ENCODE peak calls at places on chromosomes 3 and 15, in five cellular contexts. One of them, this sample, is unnamed.

GRCh38 chr15:23038741-23039150 is 623 bp downstream of the TUBGCP5 start:
- DNase-seq in NCI-H510A treated with DMSO at 0.1 percent for 48 hours: peak
- DNase-seq in posterior cingulate gyrus: no peak
- DNase-seq in HEK293T: peak
- DNase-seq in GM18507: no peak
- DNase-seq in this sample: no peak

GRCh38 chr3:57890874-57891273 is 117.3 kb upstream of the FLNB start:
- DNase-seq in NCI-H510A treated with DMSO at 0.1 percent for 48 hours: no peak
- DNase-seq in posterior cingulate gyrus: no peak
- DNase-seq in HEK293T: no peak
- DNase-seq in GM18507: no peak
- DNase-seq in this sample: no peak

GRCh38 chr3:188270423-188270972 is 116.5 kb downstream of the LPP start:
- DNase-seq in NCI-H510A treated with DMSO at 0.1 percent for 48 hours: no peak
- DNase-seq in posterior cingulate gyrus: no peak
- DNase-seq in HEK293T: no peak
- DNase-seq in GM18507: no peak
- DNase-seq in this sample: peak

GRCh38 chr15:58415636-58416035 is 16.2 kb upstream of the LIPC start:
- DNase-seq in NCI-H510A treated with DMSO at 0.1 percent for 48 hours: no peak
- DNase-seq in posterior cingulate gyrus: no peak
- DNase-seq in HEK293T: no peak
- DNase-seq in GM18507: no peak
- DNase-seq in this sample: no peak

GRCh38 chr15:27119695-27120266 is 148.8 kb downstream of the GABRG3 start:
- DNase-seq in NCI-H510A treated with DMSO at 0.1 percent for 48 hours: no peak
- DNase-seq in posterior cingulate gyrus: no peak
- DNase-seq in HEK293T: no peak
- DNase-seq in GM18507: no peak
- DNase-seq in this sample: no peak

GRCh38 chr15:71301958-71302621 is 186.8 kb downstream of the THSD4 start:
- DNase-seq in NCI-H510A treated with DMSO at 0.1 percent for 48 hours: no peak
- DNase-seq in posterior cingulate gyrus: no peak
- DNase-seq in HEK293T: no peak
- DNase-seq in GM18507: no peak
- DNase-seq in this sample: no peak

GRCh38 chr3:72261566-72262564 is 476.9 kb upstream of the PROK2 start:
- DNase-seq in NCI-H510A treated with DMSO at 0.1 percent for 48 hours: no peak
- DNase-seq in posterior cingulate gyrus: no peak
- DNase-seq in HEK293T: no peak
- DNase-seq in GM18507: no peak
- DNase-seq in this sample: no peak

GRCh38 chr3:8886556-8886955 is 76.7 kb downstream of the RAD18 start:
- DNase-seq in NCI-H510A treated with DMSO at 0.1 percent for 48 hours: no peak
- DNase-seq in posterior cingulate gyrus: no peak
- DNase-seq in HEK293T: no peak
- DNase-seq in GM18507: no peak
- DNase-seq in this sample: no peak

GRCh38 chr3:14290631-14291385 is 111.6 kb upstream of the SLC6A6 start:
- DNase-seq in NCI-H510A treated with DMSO at 0.1 percent for 48 hours: no peak
- DNase-seq in posterior cingulate gyrus: no peak
- DNase-seq in HEK293T: no peak
- DNase-seq in GM18507: no peak
- DNase-seq in this sample: no peak

GRCh38 chr15:44029003-44029402 is 166.1 kb downstream of the FRMD5 start:
- DNase-seq in NCI-H510A treated with DMSO at 0.1 percent for 48 hours: peak
- DNase-seq in posterior cingulate gyrus: no peak
- DNase-seq in HEK293T: no peak
- DNase-seq in GM18507: no peak
- DNase-seq in this sample: peak

GRCh38 chr3:108100906-108101305 is 10.1 kb upstream of the CD47 start:
- DNase-seq in NCI-H510A treated with DMSO at 0.1 percent for 48 hours: no peak
- DNase-seq in posterior cingulate gyrus: no peak
- DNase-seq in HEK293T: no peak
- DNase-seq in GM18507: peak
- DNase-seq in this sample: no peak

GRCh38 chr3:86937306-86937791 is 53.6 kb downstream of the VGLL3 start:
- DNase-seq in NCI-H510A treated with DMSO at 0.1 percent for 48 hours: no peak
- DNase-seq in posterior cingulate gyrus: no peak
- DNase-seq in HEK293T: no peak
- DNase-seq in GM18507: no peak
- DNase-seq in this sample: no peak

GRCh38 chr15:89442671-89443307 is 53.6 kb downstream of the RHCG start:
- DNase-seq in NCI-H510A treated with DMSO at 0.1 percent for 48 hours: peak
- DNase-seq in posterior cingulate gyrus: peak
- DNase-seq in HEK293T: peak
- DNase-seq in GM18507: peak
- DNase-seq in this sample: peak

GRCh38 chr15:85047271-85047948 is 65.8 kb downstream of the PDE8A start:
- DNase-seq in NCI-H510A treated with DMSO at 0.1 percent for 48 hours: peak
- DNase-seq in posterior cingulate gyrus: no peak
- DNase-seq in HEK293T: no peak
- DNase-seq in GM18507: no peak
- DNase-seq in this sample: peak

GRCh38 chr3:50575372-50575771 is 6.0 kb downstream of the HEMK1 start:
- DNase-seq in NCI-H510A treated with DMSO at 0.1 percent for 48 hours: no peak
- DNase-seq in posterior cingulate gyrus: no peak
- DNase-seq in HEK293T: no peak
- DNase-seq in GM18507: no peak
- DNase-seq in this sample: no peak

GRCh38 chr3:160953681-160954080 is 151.5 kb downstream of the B3GALNT1 start:
- DNase-seq in NCI-H510A treated with DMSO at 0.1 percent for 48 hours: no peak
- DNase-seq in posterior cingulate gyrus: no peak
- DNase-seq in HEK293T: no peak
- DNase-seq in GM18507: no peak
- DNase-seq in this sample: peak

GRCh38 chr3:58048301-58048700 is 40.1 kb downstream of the FLNB start:
- DNase-seq in NCI-H510A treated with DMSO at 0.1 percent for 48 hours: peak
- DNase-seq in posterior cingulate gyrus: no peak
- DNase-seq in HEK293T: no peak
- DNase-seq in GM18507: no peak
- DNase-seq in this sample: peak

GRCh38 chr3:171811059-171811912 is 1.0 kb upstream of the PLD1 start:
- DNase-seq in NCI-H510A treated with DMSO at 0.1 percent for 48 hours: no peak
- DNase-seq in posterior cingulate gyrus: no peak
- DNase-seq in HEK293T: no peak
- DNase-seq in GM18507: no peak
- DNase-seq in this sample: no peak

GRCh38 chr3:197794115-197794514 is 3.1 kb downstream of the LRCH3 start:
- DNase-seq in NCI-H510A treated with DMSO at 0.1 percent for 48 hours: no peak
- DNase-seq in posterior cingulate gyrus: no peak
- DNase-seq in HEK293T: no peak
- DNase-seq in GM18507: no peak
- DNase-seq in this sample: no peak

GRCh38 chr3:168782193-168782592 is 686.5 kb upstream of the GOLIM4 start:
- DNase-seq in NCI-H510A treated with DMSO at 0.1 percent for 48 hours: no peak
- DNase-seq in posterior cingulate gyrus: no peak
- DNase-seq in HEK293T: no peak
- DNase-seq in GM18507: no peak
- DNase-seq in this sample: no peak

GRCh38 chr3:30585654-30586053 is 20.7 kb upstream of the TGFBR2 start:
- DNase-seq in NCI-H510A treated with DMSO at 0.1 percent for 48 hours: no peak
- DNase-seq in posterior cingulate gyrus: no peak
- DNase-seq in HEK293T: no peak
- DNase-seq in GM18507: no peak
- DNase-seq in this sample: no peak

GRCh38 chr15:27485265-27485664 is 514.3 kb downstream of the GABRG3 start:
- DNase-seq in NCI-H510A treated with DMSO at 0.1 percent for 48 hours: no peak
- DNase-seq in posterior cingulate gyrus: no peak
- DNase-seq in HEK293T: no peak
- DNase-seq in GM18507: no peak
- DNase-seq in this sample: no peak

GRCh38 chr3:197520311-197521276 is 35.2 kb downstream of the BDH1 start:
- DNase-seq in NCI-H510A treated with DMSO at 0.1 percent for 48 hours: no peak
- DNase-seq in posterior cingulate gyrus: peak
- DNase-seq in HEK293T: no peak
- DNase-seq in GM18507: no peak
- DNase-seq in this sample: peak

GRCh38 chr3:192947421-192947820 is 29.8 kb upstream of the MB21D2 start:
- DNase-seq in NCI-H510A treated with DMSO at 0.1 percent for 48 hours: peak
- DNase-seq in posterior cingulate gyrus: no peak
- DNase-seq in HEK293T: no peak
- DNase-seq in GM18507: no peak
- DNase-seq in this sample: no peak

GRCh38 chr15:25863067-25863967 is at the start of gene ATP10A:
- DNase-seq in NCI-H510A treated with DMSO at 0.1 percent for 48 hours: no peak
- DNase-seq in posterior cingulate gyrus: no peak
- DNase-seq in HEK293T: no peak
- DNase-seq in GM18507: no peak
- DNase-seq in this sample: peak

GRCh38 chr15:94451461-94451860 is 220.1 kb downstream of the MCTP2 start:
- DNase-seq in NCI-H510A treated with DMSO at 0.1 percent for 48 hours: no peak
- DNase-seq in posterior cingulate gyrus: no peak
- DNase-seq in HEK293T: no peak
- DNase-seq in GM18507: no peak
- DNase-seq in this sample: no peak

GRCh38 chr3:111751961-111752360 is 107.1 kb upstream of the PHLDB2 start:
- DNase-seq in NCI-H510A treated with DMSO at 0.1 percent for 48 hours: no peak
- DNase-seq in posterior cingulate gyrus: no peak
- DNase-seq in HEK293T: no peak
- DNase-seq in GM18507: no peak
- DNase-seq in this sample: no peak

GRCh38 chr15:52005748-52006701 is 13.0 kb upstream of the MAPK6 start:
- DNase-seq in NCI-H510A treated with DMSO at 0.1 percent for 48 hours: no peak
- DNase-seq in posterior cingulate gyrus: no peak
- DNase-seq in HEK293T: no peak
- DNase-seq in GM18507: no peak
- DNase-seq in this sample: peak

GRCh38 chr3:68448510-68449383 is 483.6 kb downstream of the TAFA4 start:
- DNase-seq in NCI-H510A treated with DMSO at 0.1 percent for 48 hours: no peak
- DNase-seq in posterior cingulate gyrus: no peak
- DNase-seq in HEK293T: no peak
- DNase-seq in GM18507: no peak
- DNase-seq in this sample: no peak

GRCh38 chr3:105328338-105328730 is 38.4 kb upstream of the ALCAM start:
- DNase-seq in NCI-H510A treated with DMSO at 0.1 percent for 48 hours: no peak
- DNase-seq in posterior cingulate gyrus: no peak
- DNase-seq in HEK293T: no peak
- DNase-seq in GM18507: no peak
- DNase-seq in this sample: no peak

GRCh38 chr3:141353652-141354495 is 14.4 kb upstream of the ZBTB38 start:
- DNase-seq in NCI-H510A treated with DMSO at 0.1 percent for 48 hours: no peak
- DNase-seq in posterior cingulate gyrus: no peak
- DNase-seq in HEK293T: no peak
- DNase-seq in GM18507: no peak
- DNase-seq in this sample: no peak

This sample was measured in dermis blood vessel endothelial cell.